ENCODE peak calls at places on chromosomes 12 and 14, in ten cellular contexts. F is colonic mucosa, P is ascending aorta, W is Caco-2, Z is tibial artery, J is cardiac fibroblast, Q is cardiac muscle cell, O is retinal pigment epithelial cell, V is PC-3, K is lung. S is an unnamed sample.

GRCh38 chr14:68665792-68666195 is 127.1 kb downstream of the ZFP36L1 start:
- DNase-seq in F (no peak), P (no peak), W (no peak), Z (no peak), J (no peak), Q (no peak), O (no peak), V (no peak), K (no peak), S (no peak)

GRCh38 chr14:23071244-23071974 is 14.1 kb upstream of the CDH24 start:
- DNase-seq in F (peak), P (peak), W (peak), Z (peak), J (peak), Q (peak), O (peak), V (peak), K (peak), S (peak)

GRCh38 chr12:101299346-101299745 is 19.4 kb downstream of the UTP20 start:
- DNase-seq in F (no peak), P (no peak), W (no peak), Z (no peak), J (peak), Q (peak), O (no peak), V (no peak), K (no peak), S (no peak)

GRCh38 chr12:54608786-54609185 is 20.3 kb upstream of the PPP1R1A start:
- DNase-seq in F (no peak), P (no peak), W (no peak), Z (no peak), J (no peak), Q (no peak), O (no peak), V (no peak), K (no peak), S (no peak)

GRCh38 chr12:116916122-116916521 is 5.4 kb downstream of the FBXW8 start:
- DNase-seq in F (no peak), P (no peak), W (peak), Z (no peak), J (peak), Q (peak), O (no peak), V (peak), K (no peak), S (no peak)

GRCh38 chr12:53676715-53677611 is 1.1 kb upstream of the ATP5MC2 start:
- DNase-seq in F (peak), P (no peak), W (peak), Z (peak), J (peak), Q (peak), O (no peak), V (no peak), K (no peak), S (no peak)

GRCh38 chr12:29043069-29043468 is 106.0 kb upstream of the FAR2 start:
- DNase-seq in F (no peak), P (no peak), W (no peak), Z (no peak), J (peak), Q (no peak), O (no peak), V (peak), K (no peak), S (peak)

GRCh38 chr14:40847496-40847895 is 759.2 kb upstream of the LRFN5 start:
- DNase-seq in F (no peak), P (no peak), W (no peak), Z (no peak), J (no peak), Q (no peak), O (no peak), V (peak), K (no peak), S (no peak)

GRCh38 chr12:30882706-30883105 is 43.8 kb upstream of the TSPAN11 start:
- DNase-seq in F (no peak), P (no peak), W (no peak), Z (no peak), J (no peak), Q (peak), O (no peak), V (no peak), K (no peak), S (no peak)

GRCh38 chr12:108589840-108590229 is 8.0 kb downstream of the TMEM119 start:
- DNase-seq in F (no peak), P (no peak), W (no peak), Z (no peak), J (no peak), Q (no peak), O (no peak), V (no peak), K (no peak), S (no peak)

GRCh38 chr12:12008931-12009611 is 61.7 kb upstream of the BCL2L14 start:
- DNase-seq in F (no peak), P (no peak), W (no peak), Z (no peak), J (peak), Q (peak), O (no peak), V (peak), K (peak), S (no peak)

GRCh38 chr14:72699433-72699832 is 194.5 kb downstream of the DPF3 start:
- DNase-seq in F (no peak), P (no peak), W (no peak), Z (no peak), J (peak), Q (no peak), O (no peak), V (no peak), K (no peak), S (no peak)

GRCh38 chr12:1350934-1351240 is 243.5 kb downstream of the FBXL14 start:
- DNase-seq in F (no peak), P (no peak), W (no peak), Z (no peak), J (no peak), Q (no peak), O (no peak), V (peak), K (no peak), S (no peak)

GRCh38 chr12:49974231-49974675 is 1.5 kb downstream of the AQP6 start:
- DNase-seq in F (peak), P (no peak), W (no peak), Z (peak), J (peak), Q (peak), O (no peak), V (peak), K (peak), S (peak)

GRCh38 chr14:35378638-35379568 is 25.6 kb downstream of the NFKBIA start:
- DNase-seq in F (peak), P (no peak), W (no peak), Z (no peak), J (no peak), Q (no peak), O (no peak), V (no peak), K (no peak), S (peak)

DNA sequence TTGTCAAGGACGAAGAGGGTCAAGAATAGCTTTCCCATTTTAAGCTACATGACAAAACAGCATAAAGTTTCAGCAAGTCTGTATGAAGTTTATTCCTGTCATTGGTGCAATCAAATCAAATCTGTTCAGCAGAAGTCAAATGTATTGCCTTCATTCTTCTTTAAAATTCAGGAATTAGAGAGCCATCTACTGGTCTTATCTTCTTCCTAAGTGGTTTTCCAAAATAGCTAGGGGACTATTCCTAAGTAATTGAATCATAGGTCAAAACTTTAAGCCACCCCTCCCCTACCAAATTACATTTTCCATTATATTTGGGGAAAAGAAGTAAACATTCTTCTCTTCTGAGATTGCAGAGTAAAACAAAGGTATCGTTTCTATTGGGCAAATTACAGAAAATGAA is 990.2 kb downstream of the GALC start:
- DNase-seq in F (no peak), P (no peak), W (no peak), Z (no peak), J (no peak), Q (no peak), O (no peak), V (no peak), K (no peak), S (no peak)
- TF ChIP-seq CTCF in F (no peak), P (no peak), W (no peak), Z (no peak), J (no peak), Q (no peak), O (peak), V (no peak), K (no peak), S (peak)

GRCh38 chr14:105563347-105563737 is 37.0 kb downstream of the TMEM121 start:
- DNase-seq in F (no peak), P (no peak), W (no peak), Z (no peak), J (no peak), Q (no peak), O (no peak), V (no peak), K (no peak), S (no peak)

GRCh38 chr14:105570482-105570881 is 44.1 kb downstream of the TMEM121 start:
- DNase-seq in F (no peak), P (no peak), W (no peak), Z (no peak), J (no peak), Q (no peak), O (no peak), V (no peak), K (no peak), S (no peak)

GRCh38 chr14:105568859-105569766 is 42.7 kb downstream of the TMEM121 start:
- DNase-seq in F (no peak), P (no peak), W (no peak), Z (no peak), J (no peak), Q (no peak), O (no peak), V (no peak), K (no peak), S (no peak)
- TF ChIP-seq CTCF in F (no peak), P (no peak), W (no peak), Z (no peak), J (no peak), Q (no peak), O (no peak), V (no peak), K (no peak), S (no peak)

DNA sequence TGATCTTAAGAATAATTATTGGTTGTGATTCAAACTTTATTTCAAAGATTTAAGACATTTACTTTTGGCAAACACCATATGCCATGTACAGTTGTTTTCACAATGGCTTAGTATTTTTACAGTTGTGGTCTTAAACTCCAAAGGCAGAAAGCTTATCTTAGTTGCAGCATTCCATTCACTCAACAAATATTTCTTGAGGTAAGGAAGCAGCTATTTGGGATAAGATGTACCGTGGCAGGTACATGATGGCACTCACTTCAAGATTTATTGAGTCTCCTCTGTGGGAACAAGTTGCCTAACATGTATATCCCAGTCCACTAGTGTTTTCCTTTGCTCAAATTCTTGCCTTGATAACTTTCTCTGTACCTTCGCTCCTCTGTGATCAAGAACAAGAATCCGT is 8.0 kb upstream of the MON2 start:
- DNase-seq in F (no peak), P (no peak), W (no peak), Z (no peak), J (no peak), Q (no peak), O (no peak), V (no peak), K (no peak), S (no peak)
- TF ChIP-seq CTCF in F (no peak), P (no peak), W (no peak), Z (no peak), J (no peak), Q (no peak), O (no peak), V (no peak), K (no peak), S (no peak)

GRCh38 chr14:50109342-50109741 is 7.0 kb downstream of the VCPKMT start:
- DNase-seq in F (no peak), P (no peak), W (no peak), Z (no peak), J (peak), Q (peak), O (no peak), V (peak), K (no peak), S (no peak)
- TF ChIP-seq CTCF in F (no peak), P (no peak), W (peak), Z (no peak), J (peak), Q (peak), O (peak), V (peak), K (no peak), S (peak)

GRCh38 chr12:121578230-121579189 is 2.3 kb downstream of the KDM2B start:
- DNase-seq in F (peak), P (no peak), W (no peak), Z (no peak), J (peak), Q (peak), O (no peak), V (no peak), K (no peak), S (no peak)
- TF ChIP-seq CTCF in F (no peak), P (no peak), W (no peak), Z (no peak), J (no peak), Q (no peak), O (no peak), V (no peak), K (no peak), S (no peak)

GRCh38 chr12:131710464-131711457 is at the start of gene SFSWAP:
- DNase-seq in F (peak), P (no peak), W (peak), Z (peak), J (peak), Q (peak), O (peak), V (peak), K (peak), S (peak)

GRCh38 chr12:131711551-131712205 is 788 bp downstream of the SFSWAP start:
- DNase-seq in F (no peak), P (no peak), W (no peak), Z (no peak), J (no peak), Q (no peak), O (no peak), V (no peak), K (no peak), S (no peak)

GRCh38 chr12:131716282-131716681 is 5.4 kb downstream of the SFSWAP start:
- DNase-seq in F (no peak), P (no peak), W (no peak), Z (no peak), J (no peak), Q (no peak), O (no peak), V (no peak), K (no peak), S (no peak)

GRCh38 chr12:131713349-131713748 is 2.5 kb downstream of the SFSWAP start:
- DNase-seq in F (no peak), P (no peak), W (no peak), Z (no peak), J (no peak), Q (no peak), O (no peak), V (no peak), K (no peak), S (no peak)

DNA sequence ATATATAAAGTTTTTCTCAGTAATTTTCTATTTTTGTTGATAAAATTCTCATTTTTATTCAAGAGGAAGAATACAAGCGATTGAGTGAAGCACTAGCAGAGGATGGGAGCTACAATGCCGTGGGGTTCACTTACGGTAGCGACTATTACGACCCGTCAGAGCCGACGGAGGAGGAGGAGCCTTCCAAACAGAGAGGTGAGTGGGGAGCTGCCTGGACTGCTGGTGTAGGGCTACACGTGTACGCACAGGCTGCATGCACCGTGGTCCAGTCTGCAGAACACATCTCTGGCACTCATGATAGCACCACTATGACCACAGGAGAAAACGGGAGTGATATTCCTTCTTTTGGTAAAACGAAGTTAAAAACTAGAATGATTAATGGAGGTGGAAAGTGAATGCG is 3.9 kb downstream of the SFSWAP start:
- DNase-seq in F (no peak), P (no peak), W (no peak), Z (no peak), J (no peak), Q (no peak), O (no peak), V (no peak), K (no peak), S (no peak)
- TF ChIP-seq CTCF in F (no peak), P (no peak), W (no peak), Z (no peak), J (no peak), Q (no peak), O (no peak), V (no peak), K (no peak), S (no peak)